ENCODE peak calls at places on chromosomes 1 and 21, in six cellular contexts. One of them, this sample, is unnamed.
A peak's percentile ranks its signal among the peaks of the same experiment; 100 is the strongest.

GRCh38 chr1:168135116-168135981 is 1.4 kb downstream of the GPR161 start:
- ATAC-seq in central memory CD8-positive, alpha-beta T cell: no peak
- ATAC-seq in Right ventricle myocardium superior: no peak
- ATAC-seq in PC-3: no peak
- ATAC-seq in HepG2: peak; percentile 19
- ATAC-seq in heart right ventricle: peak; percentile 48
- ATAC-seq in this sample: peak; percentile 21

GRCh38 chr1:172763088-172763487 is 104.2 kb downstream of the FASLG start:
- ATAC-seq in Right ventricle myocardium superior: no peak
- ATAC-seq in heart right ventricle: no peak
- ATAC-seq in PC-3: no peak
- ATAC-seq in central memory CD8-positive, alpha-beta T cell: no peak
- ATAC-seq in HepG2: no peak
- ATAC-seq in this sample: no peak

GRCh38 chr1:84847253-84848247 is 45.5 kb downstream of the LPAR3 start:
- ATAC-seq in HepG2: no peak
- ATAC-seq in PC-3: peak; percentile 77
- ATAC-seq in central memory CD8-positive, alpha-beta T cell: peak; percentile 32
- ATAC-seq in heart right ventricle: peak; percentile 84
- ATAC-seq in Right ventricle myocardium superior: peak; percentile 92
- ATAC-seq in this sample: peak; percentile 90

GRCh38 chr1:60732977-60733401 is 349.4 kb upstream of the NFIA start:
- ATAC-seq in HepG2: peak; percentile 99
- ATAC-seq in heart right ventricle: no peak
- ATAC-seq in Right ventricle myocardium superior: no peak
- ATAC-seq in central memory CD8-positive, alpha-beta T cell: no peak
- ATAC-seq in PC-3: no peak
- ATAC-seq in this sample: no peak

GRCh38 chr1:62198781-62199125 is 4.1 kb downstream of the L1TD1 start:
- ATAC-seq in HepG2: peak; percentile 81
- ATAC-seq in heart right ventricle: no peak
- ATAC-seq in central memory CD8-positive, alpha-beta T cell: no peak
- ATAC-seq in Right ventricle myocardium superior: no peak
- ATAC-seq in PC-3: no peak
- ATAC-seq in this sample: no peak

GRCh38 chr21:44816761-44817505 is 929 bp downstream of the SUMO3 start:
- ATAC-seq in central memory CD8-positive, alpha-beta T cell: no peak
- ATAC-seq in HepG2: no peak
- ATAC-seq in heart right ventricle: peak; percentile 24
- ATAC-seq in PC-3: no peak
- ATAC-seq in Right ventricle myocardium superior: peak; percentile 1
- ATAC-seq in this sample: no peak

GRCh38 chr1:169364948-169365347 is 2.6 kb downstream of the NME7 start:
- ATAC-seq in heart right ventricle: no peak
- ATAC-seq in HepG2: no peak
- ATAC-seq in PC-3: peak; percentile 9
- ATAC-seq in Right ventricle myocardium superior: no peak
- ATAC-seq in central memory CD8-positive, alpha-beta T cell: no peak
- ATAC-seq in this sample: no peak

GRCh38 chr1:232968965-232969364 is 18.6 kb downstream of the NTPCR start:
- ATAC-seq in heart right ventricle: peak; percentile 83
- ATAC-seq in central memory CD8-positive, alpha-beta T cell: peak; percentile 19
- ATAC-seq in PC-3: no peak
- ATAC-seq in Right ventricle myocardium superior: peak; percentile 95
- ATAC-seq in HepG2: no peak
- ATAC-seq in this sample: no peak

GRCh38 chr1:223244366-223245103 is 101.5 kb upstream of the TLR5 start:
- ATAC-seq in Right ventricle myocardium superior: no peak
- ATAC-seq in PC-3: peak; percentile 38
- ATAC-seq in HepG2: no peak
- ATAC-seq in heart right ventricle: no peak
- ATAC-seq in central memory CD8-positive, alpha-beta T cell: peak; percentile 33
- ATAC-seq in this sample: peak; percentile 39

GRCh38 chr1:21270086-21270689 is 20.1 kb downstream of the ECE1 start:
- ATAC-seq in heart right ventricle: peak; percentile 27
- ATAC-seq in central memory CD8-positive, alpha-beta T cell: no peak
- ATAC-seq in Right ventricle myocardium superior: peak; percentile 28
- ATAC-seq in PC-3: peak; percentile 45
- ATAC-seq in HepG2: peak; percentile 62
- ATAC-seq in this sample: peak; percentile 90

GRCh38 chr1:46594068-46594467 is 10.0 kb downstream of the MKNK1 start:
- ATAC-seq in PC-3: no peak
- ATAC-seq in central memory CD8-positive, alpha-beta T cell: no peak
- ATAC-seq in HepG2: no peak
- ATAC-seq in heart right ventricle: no peak
- ATAC-seq in Right ventricle myocardium superior: peak; percentile 38
- ATAC-seq in this sample: no peak

GRCh38 chr1:172255223-172255560 is 165.3 kb upstream of the C1orf105 start:
- ATAC-seq in central memory CD8-positive, alpha-beta T cell: no peak
- ATAC-seq in HepG2: no peak
- ATAC-seq in PC-3: peak; percentile 77
- ATAC-seq in Right ventricle myocardium superior: no peak
- ATAC-seq in heart right ventricle: no peak
- ATAC-seq in this sample: peak; percentile 83

GRCh38 chr1:177209357-177209756 is 38.6 kb downstream of the BRINP2 start:
- ATAC-seq in heart right ventricle: peak; percentile 95
- ATAC-seq in HepG2: no peak
- ATAC-seq in PC-3: peak; percentile 97
- ATAC-seq in central memory CD8-positive, alpha-beta T cell: no peak
- ATAC-seq in Right ventricle myocardium superior: peak; percentile 88
- ATAC-seq in this sample: no peak

GRCh38 chr21:41659791-41660560 is 106.9 kb downstream of the RIPK4 start:
- ATAC-seq in Right ventricle myocardium superior: no peak
- ATAC-seq in PC-3: peak; percentile 69
- ATAC-seq in HepG2: peak; percentile 78
- ATAC-seq in central memory CD8-positive, alpha-beta T cell: no peak
- ATAC-seq in heart right ventricle: peak; percentile 38
- ATAC-seq in this sample: peak; percentile 81

GRCh38 chr1:175933801-175934200 is 190.4 kb upstream of the TNR start:
- ATAC-seq in Right ventricle myocardium superior: no peak
- ATAC-seq in HepG2: peak; percentile 49
- ATAC-seq in heart right ventricle: no peak
- ATAC-seq in PC-3: no peak
- ATAC-seq in central memory CD8-positive, alpha-beta T cell: no peak
- ATAC-seq in this sample: peak; percentile 30

GRCh38 chr1:150479370-150479769 is 7.8 kb upstream of the TARS2 start:
- ATAC-seq in HepG2: peak; percentile 73
- ATAC-seq in PC-3: no peak
- ATAC-seq in central memory CD8-positive, alpha-beta T cell: no peak
- ATAC-seq in Right ventricle myocardium superior: no peak
- ATAC-seq in heart right ventricle: no peak
- ATAC-seq in this sample: no peak

GRCh38 chr1:112268408-112268807 is 127.6 kb upstream of the CTTNBP2NL start:
- ATAC-seq in heart right ventricle: peak; percentile 33
- ATAC-seq in Right ventricle myocardium superior: peak; percentile 60
- ATAC-seq in PC-3: no peak
- ATAC-seq in central memory CD8-positive, alpha-beta T cell: no peak
- ATAC-seq in HepG2: no peak
- ATAC-seq in this sample: no peak

GRCh38 chr1:97063532-97063931 is 341.9 kb downstream of the PTBP2 start:
- ATAC-seq in PC-3: peak; percentile 31
- ATAC-seq in HepG2: peak; percentile 86
- ATAC-seq in heart right ventricle: no peak
- ATAC-seq in Right ventricle myocardium superior: no peak
- ATAC-seq in central memory CD8-positive, alpha-beta T cell: no peak
- ATAC-seq in this sample: no peak

GRCh38 chr1:226788965-226789364 is 49.9 kb upstream of the ITPKB start:
- ATAC-seq in PC-3: no peak
- ATAC-seq in central memory CD8-positive, alpha-beta T cell: no peak
- ATAC-seq in HepG2: no peak
- ATAC-seq in heart right ventricle: no peak
- ATAC-seq in Right ventricle myocardium superior: no peak
- ATAC-seq in this sample: no peak